ENCODE peak calls at places on chromosome 3, in seven cellular contexts. E is neuronal stem cell, S is H9, A is mesenchymal stem cell, I is IMR-90, P is mesendoderm, B is H1. M is an unnamed sample.

GRCh38 chr3:149131594-149131993 is 2.2 kb downstream of the HPS3 start:
- DNase-seq in I (no peak), P (no peak), E (no peak), A (no peak), B (no peak), S (no peak), M (no peak)

GRCh38 chr3:61894988-61895935 is 333.9 kb downstream of the PTPRG start:
- DNase-seq in P (peak), B (no peak), S (peak), E (no peak), I (peak), A (peak), M (peak)

GRCh38 chr3:4988815-4989648 is 9.8 kb downstream of the BHLHE40 start:
- DNase-seq in B (no peak), S (no peak), P (no peak), I (peak), A (peak), E (no peak), M (no peak)

GRCh38 chr3:10337323-10338163 is 16.6 kb upstream of the SEC13 start:
- DNase-seq in S (no peak), B (no peak), P (no peak), E (no peak), I (no peak), A (no peak), M (no peak)

GRCh38 chr3:27859821-27860220 is 137.7 kb upstream of the EOMES start:
- DNase-seq in P (no peak), A (no peak), E (no peak), B (no peak), S (no peak), I (no peak), M (no peak)

GRCh38 chr3:187896664-187897063 is 151.4 kb upstream of the BCL6 start:
- DNase-seq in S (no peak), P (no peak), E (no peak), A (no peak), I (no peak), B (no peak), M (no peak)

GRCh38 chr3:178485756-178486155 is 50.5 kb upstream of the KCNMB2 start:
- DNase-seq in I (peak), S (no peak), E (no peak), B (no peak), A (no peak), P (no peak), M (no peak)

GRCh38 chr3:4356642-4357041 is 53.5 kb downstream of the SETMAR start:
- DNase-seq in E (no peak), S (no peak), I (no peak), P (no peak), B (no peak), A (no peak), M (no peak)

GRCh38 chr3:158531334-158531733 is 39.7 kb upstream of the MLF1 start:
- DNase-seq in S (no peak), P (no peak), I (no peak), E (no peak), A (no peak), B (no peak), M (no peak)

GRCh38 chr3:86867990-86868389 is 123.0 kb downstream of the VGLL3 start:
- DNase-seq in A (no peak), S (no peak), B (no peak), I (peak), P (no peak), E (no peak), M (no peak)

GRCh38 chr3:126889276-126890201 is 93.4 kb upstream of the PLXNA1 start:
- DNase-seq in A (no peak), S (no peak), I (no peak), B (no peak), P (no peak), E (no peak), M (no peak)

GRCh38 chr3:114447545-114447944 is 153.7 kb downstream of the TIGIT start:
- DNase-seq in E (no peak), S (no peak), I (no peak), B (no peak), P (no peak), A (no peak), M (no peak)

GRCh38 chr3:159987291-159987711 is 1.3 kb upstream of the IL12A start:
- DNase-seq in E (no peak), B (no peak), S (no peak), I (peak), P (peak), A (peak), M (no peak)

GRCh38 chr3:183306798-183307671 is 54.0 kb downstream of the B3GNT5 start:
- DNase-seq in E (no peak), B (no peak), S (no peak), P (peak), I (peak), A (peak), M (no peak)

GRCh38 chr3:51717947-51718346 is 11.1 kb downstream of the GRM2 start:
- DNase-seq in I (no peak), P (no peak), E (no peak), S (no peak), A (no peak), B (no peak), M (no peak)

GRCh38 chr3:72745146-72745976 is 102.9 kb downstream of the SHQ1 start:
- DNase-seq in A (no peak), B (no peak), E (no peak), P (peak), I (peak), S (no peak), M (no peak)

GRCh38 chr3:9179826-9180763 is 69.4 kb downstream of the SRGAP3 start:
- DNase-seq in S (no peak), I (no peak), E (no peak), B (no peak), P (no peak), A (no peak), M (no peak)

GRCh38 chr3:129039271-129040038 is 21.1 kb upstream of the GP9 start:
- DNase-seq in B (no peak), S (no peak), A (no peak), I (no peak), E (no peak), P (no peak), M (no peak)

GRCh38 chr3:46495901-46496456 is 1.8 kb upstream of the RTP3 start:
- DNase-seq in S (no peak), E (no peak), P (peak), I (peak), B (no peak), A (peak), M (no peak)

GRCh38 chr3:9068044-9068443 is 104.8 kb upstream of the RAD18 start:
- DNase-seq in I (no peak), E (no peak), S (no peak), P (no peak), B (no peak), A (no peak), M (no peak)

GRCh38 chr3:53162672-53163458 is 1.9 kb downstream of the PRKCD start:
- DNase-seq in I (no peak), S (no peak), B (no peak), P (peak), A (peak), E (no peak), M (no peak)

GRCh38 chr3:100073555-100074307 is 40.6 kb downstream of the FILIP1L start:
- DNase-seq in I (peak), P (peak), S (peak), E (peak), B (peak), A (peak), M (no peak)

GRCh38 chr3:174208161-174208560 is 651.0 kb upstream of the NAALADL2 start:
- DNase-seq in A (no peak), E (no peak), I (no peak), B (no peak), P (peak), S (no peak), M (no peak)

GRCh38 chr3:18127181-18127863 is 297.8 kb downstream of the SATB1 start:
- DNase-seq in E (no peak), A (no peak), I (no peak), P (no peak), B (no peak), S (no peak), M (no peak)

GRCh38 chr3:9222956-9223639 is 26.3 kb downstream of the SRGAP3 start:
- DNase-seq in S (no peak), E (no peak), I (no peak), P (no peak), B (no peak), A (no peak), M (no peak)

GRCh38 chr3:44114142-44114541 is 127.5 kb upstream of the TOPAZ1 start:
- DNase-seq in E (no peak), A (no peak), I (peak), B (no peak), P (peak), S (peak), M (peak)

GRCh38 chr3:194994551-194994981 is 276.4 kb downstream of the XXYLT1 start:
- DNase-seq in I (no peak), P (no peak), B (no peak), A (no peak), S (no peak), E (no peak), M (no peak)
- H2BK5ac ChIP-seq in I (no peak), P (no peak), B (no peak), A (no peak), S (no peak), E (no peak), M (no peak)

DNA sequence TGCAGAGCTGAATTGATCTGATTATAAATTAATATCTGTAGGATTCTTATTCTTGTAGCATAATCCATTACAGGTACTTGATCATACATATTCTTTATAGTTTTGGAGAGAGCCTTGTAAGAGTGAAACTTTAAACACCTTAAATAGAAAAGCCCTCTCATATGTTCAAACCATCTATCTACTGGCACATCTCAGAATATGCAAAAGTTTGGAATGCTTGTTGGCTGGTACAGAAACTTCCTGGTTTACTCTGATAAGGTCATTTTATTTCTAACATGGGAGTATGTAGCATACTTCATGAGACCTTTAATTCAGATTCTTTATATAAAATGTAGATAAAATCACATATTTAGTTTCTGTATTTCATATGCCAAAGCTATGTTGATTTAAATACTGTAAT is 21.9 kb upstream of the SELENOT start:
- DNase-seq in A (no peak), P (no peak), E (no peak), I (no peak), S (no peak), B (no peak), M (no peak)
- H2BK5ac ChIP-seq in A (no peak), P (no peak), E (no peak), I (no peak), S (no peak), B (no peak), M (no peak)

DNA sequence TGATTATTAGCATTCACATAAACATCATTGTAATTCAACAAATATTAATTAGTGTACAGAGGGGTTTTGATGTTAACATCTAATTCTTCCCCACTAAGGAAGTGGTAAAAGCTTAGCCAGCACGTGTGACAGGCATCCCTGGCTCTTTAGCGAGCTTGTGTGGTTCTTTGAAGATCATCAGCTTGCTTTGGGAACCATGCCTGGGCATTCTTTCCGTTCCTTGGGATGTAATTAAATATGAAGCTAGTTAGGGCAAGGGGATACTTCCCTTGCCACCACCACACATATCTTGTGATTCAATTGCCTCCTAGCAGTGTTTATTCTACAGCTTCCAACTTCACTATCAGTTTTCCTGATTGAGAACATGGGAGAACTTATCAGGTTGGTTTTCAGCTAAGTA is 246.5 kb downstream of the MYRIP start:
- DNase-seq in S (no peak), B (no peak), P (no peak), A (no peak), I (no peak), E (no peak), M (no peak)
- H2BK5ac ChIP-seq in S (no peak), B (no peak), P (no peak), A (no peak), I (no peak), E (no peak), M (no peak)

DNA sequence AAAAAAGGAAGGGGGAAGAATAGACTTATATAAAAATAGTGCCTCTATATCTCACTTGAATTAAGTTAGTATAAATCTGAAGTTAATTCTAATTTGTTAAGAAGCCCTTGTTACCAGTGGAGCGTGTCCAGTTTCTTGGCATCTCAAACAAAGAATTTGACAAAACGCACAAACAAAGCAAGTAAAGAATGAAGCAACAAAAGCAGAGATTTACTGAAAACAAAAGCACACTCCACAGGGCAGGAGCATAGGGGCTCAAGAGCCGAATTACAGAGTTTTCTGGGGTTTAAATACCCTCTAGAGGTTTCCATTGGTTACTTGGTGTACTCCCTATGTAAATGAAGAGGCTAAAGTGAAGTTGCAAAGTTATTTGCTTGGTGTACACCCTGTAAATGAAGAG is 34.0 kb upstream of the GK5 start:
- DNase-seq in P (no peak), E (peak), B (no peak), S (no peak), I (no peak), A (no peak), M (no peak)
- H2BK5ac ChIP-seq in P (no peak), E (no peak), B (no peak), S (no peak), I (no peak), A (no peak), M (no peak)

GRCh38 chr3:25533365-25533764 is 105.3 kb downstream of the RARB start:
- DNase-seq in A (no peak), I (no peak), B (no peak), E (no peak), P (no peak), S (no peak), M (no peak)

GRCh38 chr3:25534007-25534406 is 105.9 kb downstream of the RARB start:
- DNase-seq in A (no peak), S (no peak), E (no peak), I (no peak), B (no peak), P (no peak), M (no peak)

GRCh38 chr3:25537476-25537875 is 109.4 kb downstream of the RARB start:
- DNase-seq in A (no peak), B (no peak), E (no peak), S (no peak), I (no peak), P (no peak), M (no peak)

GRCh38 chr3:25536668-25537331 is 108.7 kb downstream of the RARB start:
- DNase-seq in B (no peak), E (no peak), P (no peak), I (no peak), A (no peak), S (no peak), M (no peak)

DNA sequence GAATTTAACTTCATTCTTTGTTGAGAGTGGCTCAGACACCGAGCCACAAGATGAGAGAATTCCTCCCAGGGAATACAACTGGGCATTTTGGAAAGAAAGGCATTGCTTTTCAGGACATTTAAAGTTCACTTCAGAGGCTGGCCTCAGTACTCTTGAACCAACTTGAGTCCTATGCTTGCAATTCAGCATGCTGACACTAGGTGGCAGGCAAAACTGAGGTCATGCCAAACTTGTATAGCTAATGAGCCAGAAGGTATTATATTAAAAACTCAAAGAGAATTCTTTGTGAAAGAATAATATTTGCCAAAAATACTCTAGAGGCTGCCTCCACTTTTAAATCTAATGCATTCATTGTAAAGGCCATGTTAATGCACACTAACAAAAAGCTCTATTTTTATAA is 104.7 kb downstream of the RARB start:
- DNase-seq in S (peak), P (peak), I (peak), A (no peak), E (no peak), B (peak), M (peak)
- H2BK5ac ChIP-seq in S (no peak), P (no peak), I (no peak), A (no peak), E (no peak), B (no peak), M (no peak)

DNA sequence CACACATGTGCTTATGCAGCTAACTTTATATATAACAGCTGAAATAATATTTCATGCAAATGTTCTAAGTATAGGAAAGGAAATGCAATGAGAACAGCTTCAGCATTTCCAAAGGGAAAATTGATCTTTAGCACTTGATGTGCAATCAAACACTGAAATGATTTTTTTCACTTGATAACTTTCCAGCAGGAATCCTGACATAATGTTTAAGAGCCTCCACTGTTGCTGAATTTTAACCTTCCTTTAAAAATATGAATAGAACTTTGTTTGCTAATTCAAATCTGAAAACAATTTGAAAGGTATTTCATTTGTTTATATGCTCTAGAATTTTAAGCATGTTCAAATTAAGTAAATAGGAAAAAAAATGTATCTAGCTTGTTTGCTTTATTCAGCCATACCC is 96.9 kb upstream of the STRIT1 start:
- DNase-seq in A (no peak), B (no peak), I (no peak), S (no peak), E (no peak), P (no peak), M (no peak)
- H2BK5ac ChIP-seq in A (no peak), B (no peak), I (no peak), S (no peak), E (no peak), P (no peak), M (no peak)

GRCh38 chr3:16864610-16865313 is 20.0 kb upstream of the PLCL2 start:
- DNase-seq in B (no peak), P (no peak), I (peak), S (no peak), E (no peak), A (no peak), M (no peak)
- H2BK5ac ChIP-seq in B (no peak), P (no peak), I (no peak), S (no peak), E (no peak), A (no peak), M (no peak)

DNA sequence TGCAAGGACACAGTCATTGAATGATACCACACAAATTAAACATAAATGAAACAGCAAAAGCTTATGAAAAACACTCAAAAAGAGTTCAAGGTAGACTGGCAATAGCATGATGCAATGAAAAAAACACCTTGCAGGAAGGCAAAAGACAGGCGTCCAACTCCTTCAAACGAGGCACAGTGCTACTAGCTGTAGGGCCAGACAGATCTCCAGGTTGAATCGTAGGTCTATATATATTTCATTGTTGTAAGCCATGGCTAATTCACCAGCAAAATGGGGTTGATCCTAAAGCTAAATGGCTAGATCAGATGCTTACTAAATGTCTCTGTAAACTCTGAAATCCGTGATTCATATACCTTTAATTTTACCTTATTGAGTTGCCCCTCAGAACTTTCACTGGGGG is 94.2 kb downstream of the THRB start:
- DNase-seq in I (no peak), S (no peak), E (no peak), A (no peak), B (no peak), P (no peak), M (no peak)
- H2BK5ac ChIP-seq in I (no peak), S (no peak), E (no peak), A (no peak), B (no peak), P (no peak), M (no peak)